ENCODE peak calls at places on chromosomes 13 and 19, in five cellular contexts. H is WTC11, X is astrocyte, V is ovary, I is AG10803. G is an unnamed sample.

GRCh38 chr19:48600679-48601382 is 5.7 kb upstream of the SPACA4 start:
- DNase-seq in H (no peak), X (no peak), V (no peak), I (no peak), G (no peak)

GRCh38 chr19:49591731-49592485 is 926 bp downstream of the PRR12 start:
- DNase-seq in H (peak; percentile 70), X (no peak), V (peak; percentile 72), I (peak; percentile 39), G (peak; percentile 62)

GRCh38 chr13:85498774-85499173 is 300.4 kb downstream of the SLITRK6 start:
- DNase-seq in H (no peak), X (no peak), V (no peak), I (no peak), G (no peak)

GRCh38 chr13:83024226-83024625 is 858.0 kb downstream of the SLITRK1 start:
- DNase-seq in H (no peak), X (no peak), V (no peak), I (peak; percentile 3), G (no peak)

GRCh38 chr13:28429685-28430290 is 65.1 kb downstream of the FLT1 start:
- DNase-seq in H (peak; percentile 47), X (no peak), V (no peak), I (peak; percentile 35), G (no peak)

GRCh38 chr13:24630121-24630520 is 50.1 kb upstream of the ATP12A start:
- DNase-seq in H (no peak), X (no peak), V (no peak), I (no peak), G (no peak)

GRCh38 chr13:99505814-99506269 is 4.6 kb downstream of the TM9SF2 start:
- DNase-seq in H (no peak), X (peak; percentile 22), V (no peak), I (peak; percentile 20), G (no peak)

GRCh38 chr19:38721977-38722773 is 22.1 kb downstream of the CAPN12 start:
- DNase-seq in H (no peak), X (no peak), V (no peak), I (no peak), G (no peak)

GRCh38 chr19:10068205-10068604 is 17.9 kb upstream of the SHFL start:
- DNase-seq in H (no peak), X (no peak), V (no peak), I (no peak), G (no peak)

GRCh38 chr19:6423499-6424189 is 967 bp downstream of the KHSRP start:
- DNase-seq in H (peak; percentile 59), X (peak; percentile 25), V (no peak), I (peak; percentile 47), G (peak; percentile 51)

GRCh38 chr13:29676941-29677452 is 81.5 kb upstream of the SLC7A1 start:
- DNase-seq in H (no peak), X (peak; percentile 50), V (no peak), I (peak; percentile 47), G (no peak)

GRCh38 chr13:108877300-108877699 is 247.9 kb downstream of the MYO16 start:
- DNase-seq in H (no peak), X (peak; percentile 4), V (no peak), I (no peak), G (no peak)

GRCh38 chr19:2495130-2495641 is 19.3 kb downstream of the GADD45B start:
- DNase-seq in H (no peak), X (no peak), V (peak; percentile 69), I (peak; percentile 76), G (no peak)

GRCh38 chr13:113561417-113562084 is 23.0 kb upstream of the TFDP1 start:
- DNase-seq in H (no peak), X (no peak), V (peak; percentile 19), I (no peak), G (no peak)

GRCh38 chr13:59510377-59510776 is 653.4 kb downstream of the DIAPH3 start:
- DNase-seq in H (no peak), X (no peak), V (no peak), I (no peak), G (no peak)

GRCh38 chr13:114078501-114079451 is 53.6 kb downstream of the RASA3 start:
- DNase-seq in H (peak; percentile 7), X (peak; percentile 92), V (peak; percentile 42), I (peak; percentile 69), G (no peak)

GRCh38 chr19:55576746-55577145 is 3.9 kb downstream of the ZNF579 start:
- DNase-seq in H (no peak), X (no peak), V (no peak), I (no peak), G (no peak)

GRCh38 chr19:588093-588742 is 1.5 kb upstream of the HCN2 start:
- DNase-seq in H (peak; percentile 90), X (no peak), V (peak; percentile 68), I (peak; percentile 76), G (peak; percentile 72)

GRCh38 chr19:54062643-54063042 is 1.1 kb downstream of the VSTM1 start:
- DNase-seq in H (no peak), X (no peak), V (no peak), I (no peak), G (no peak)

GRCh38 chr19:10797078-10797477 is 38.9 kb downstream of the TMED1 start:
- DNase-seq in H (no peak), X (no peak), V (no peak), I (no peak), G (no peak)

GRCh38 chr19:1268392-1269064 is 604 bp upstream of the CIRBP start:
- DNase-seq in H (no peak), X (no peak), V (peak; percentile 66), I (no peak), G (no peak)

GRCh38 chr19:37855098-37855497 is 51.3 kb downstream of the WDR87 start:
- DNase-seq in H (no peak), X (peak; percentile 47), V (no peak), I (peak; percentile 8), G (no peak)

GRCh38 chr19:38194061-38194701 is 29.8 kb downstream of the DPF1 start:
- DNase-seq in H (no peak), X (no peak), V (no peak), I (no peak), G (no peak)

GRCh38 chr19:16295071-16295470 is 29.6 kb upstream of the KLF2 start:
- DNase-seq in H (no peak), X (peak; percentile 41), V (peak; percentile 64), I (no peak), G (no peak)

GRCh38 chr13:24644051-24644450 is 36.2 kb upstream of the ATP12A start:
- DNase-seq in H (no peak), X (peak; percentile 45), V (no peak), I (peak; percentile 39), G (no peak)

GRCh38 chr13:111434578-111435159 is 114.2 kb downstream of the TEX29 start:
- DNase-seq in H (no peak), X (no peak), V (no peak), I (no peak), G (no peak)

GRCh38 chr19:55156202-55157063 is 1.1 kb downstream of the TNNI3 start:
- DNase-seq in H (peak; percentile 97), X (no peak), V (no peak), I (no peak), G (peak; percentile 93)

GRCh38 chr13:95603887-95604533 is 40.5 kb downstream of the DZIP1 start:
- DNase-seq in H (no peak), X (peak; percentile 70), V (no peak), I (no peak), G (no peak)

GRCh38 chr19:4015705-4016402 is 8.3 kb downstream of the PIAS4 start:
- DNase-seq in H (no peak), X (no peak), V (peak; percentile 75), I (no peak), G (peak; percentile 94)

GRCh38 chr13:107459430-107459829 is 755.9 kb downstream of the LIG4 start:
- DNase-seq in H (no peak), X (peak; percentile 94), V (no peak), I (peak; percentile 16), G (no peak)

GRCh38 chr13:71722206-71722605 is 144.8 kb downstream of the DACH1 start:
- DNase-seq in H (no peak), X (peak; percentile 22), V (no peak), I (no peak), G (no peak)

GRCh38 chr13:21849323-21849722 is 178.4 kb downstream of the FGF9 start:
- DNase-seq in H (no peak), X (no peak), V (no peak), I (peak; percentile 24), G (peak; percentile 6)

GRCh38 chr19:4911786-4912672 is 2.7 kb downstream of the UHRF1 start:
- DNase-seq in H (peak; percentile 62), X (peak; percentile 100), V (peak; percentile 73), I (peak; percentile 100), G (peak; percentile 65)

GRCh38 chr19:16861875-16862274 is 26.9 kb upstream of the F2RL3 start:
- DNase-seq in H (no peak), X (no peak), V (no peak), I (no peak), G (no peak)

GRCh38 chr13:101941095-101941777 is 460.6 kb downstream of the FGF14 start:
- DNase-seq in H (no peak), X (no peak), V (no peak), I (peak; percentile 14), G (no peak)
- TF ChIP-seq CTCF in H (no peak), X (peak; percentile 21), V (no peak), I (peak; percentile 39), G (peak; percentile 34)

DNA sequence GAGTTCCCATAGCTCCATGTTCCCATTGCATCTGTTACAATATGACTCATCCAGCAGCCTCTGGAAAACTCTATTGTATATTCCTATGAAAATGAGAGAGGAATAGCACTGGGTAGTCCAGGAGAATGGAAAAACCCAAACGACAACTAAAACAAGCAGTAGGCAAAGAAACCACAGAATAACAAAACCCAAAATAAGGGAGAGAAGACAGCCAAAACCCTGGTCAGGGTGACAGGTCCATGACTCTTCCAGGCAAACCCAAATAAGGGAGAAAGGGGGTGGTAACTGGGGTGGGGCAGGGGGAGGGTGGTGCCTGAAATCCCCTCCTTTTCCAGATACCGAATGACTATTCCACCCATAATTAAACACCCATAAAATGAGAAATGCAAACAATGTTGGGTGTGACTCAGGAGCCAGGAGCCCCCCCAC is 4.0 kb upstream of the ZNF8 start:
- DNase-seq in H (no peak), X (peak; percentile 61), V (no peak), I (no peak), G (no peak)
- TF ChIP-seq CTCF in H (no peak), X (no peak), V (no peak), I (no peak), G (no peak)

GRCh38 chr19:41937976-41938375 is 9.7 kb upstream of the ERFL start:
- DNase-seq in H (no peak), X (no peak), V (no peak), I (no peak), G (no peak)
- TF ChIP-seq CTCF in H (no peak), X (no peak), V (no peak), I (no peak), G (peak; percentile 5)

DNA sequence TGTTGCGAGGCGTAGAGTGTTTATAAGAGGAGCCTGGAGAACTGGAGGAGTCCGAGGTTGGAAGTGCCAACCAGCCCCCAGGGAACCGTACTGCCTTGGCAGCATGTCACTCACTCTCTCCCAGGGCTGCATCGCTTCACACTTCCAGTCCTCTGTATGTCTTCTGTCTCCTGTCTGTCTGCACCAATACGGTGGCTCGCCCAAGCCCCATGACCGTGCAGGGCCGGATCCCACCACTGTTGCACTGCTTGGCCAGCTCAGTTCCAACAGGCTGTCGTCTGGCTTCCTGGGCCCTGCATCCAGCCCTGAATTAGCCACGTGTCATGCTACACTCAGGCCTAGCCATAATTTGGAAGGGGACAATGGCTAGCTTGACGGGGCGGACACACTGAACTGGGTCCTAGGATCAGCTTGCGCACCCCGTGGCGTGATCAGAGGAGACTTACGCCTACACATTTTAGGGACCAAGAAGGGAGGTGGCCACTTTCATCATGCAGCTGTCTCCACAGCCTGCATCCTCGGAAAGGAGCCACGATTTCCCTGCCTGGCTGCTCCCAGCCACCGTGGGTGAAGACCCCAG is 147.1 kb downstream of the URI1 start:
- DNase-seq in H (no peak), X (no peak), V (no peak), I (no peak), G (no peak)
- TF ChIP-seq CTCF in H (no peak), X (no peak), V (no peak), I (no peak), G (no peak)

G was measured in nephron progenitor cell.